ENCODE peak calls at places on chromosomes 6 and 20, in ten cellular contexts. Z is prostate gland, B is tibial nerve, S is stomach, L is fibroblast of lung, Y is psoas muscle, U is GM23248, V is cardiac muscle cell, H is esophagus squamous epithelium, J is PC-3. M is an unnamed sample.

GRCh38 chr20:32780749-32781402 is 18.7 kb downstream of the DNMT3B start:
- DNase-seq in Z (no peak), B (no peak), S (no peak), L (no peak), Y (no peak), U (no peak), V (no peak), H (no peak), J (no peak), M (no peak)

GRCh38 chr6:46948699-46949098 is 27.0 kb upstream of the ADGRF5 start:
- DNase-seq in Z (no peak), B (no peak), S (no peak), L (peak; percentile 51), Y (no peak), U (no peak), V (peak; percentile 40), H (no peak), J (no peak), M (peak; percentile 21)

GRCh38 chr6:4350571-4351505 is 215.5 kb upstream of the ECI2 start:
- DNase-seq in Z (no peak), B (no peak), S (no peak), L (peak; percentile 55), Y (no peak), U (peak; percentile 43), V (no peak), H (no peak), J (no peak), M (peak; percentile 50)

GRCh38 chr6:135935951-135936601 is 84.6 kb downstream of the PDE7B start:
- DNase-seq in Z (peak; percentile 66), B (no peak), S (no peak), L (peak; percentile 79), Y (no peak), U (peak; percentile 85), V (no peak), H (no peak), J (peak; percentile 84), M (peak; percentile 42)

GRCh38 chr6:36028088-36028886 is 679 bp downstream of the MAPK14 start:
- DNase-seq in Z (peak; percentile 17), B (no peak), S (peak; percentile 39), L (peak; percentile 23), Y (peak; percentile 67), U (peak; percentile 60), V (peak; percentile 52), H (no peak), J (peak; percentile 26), M (peak; percentile 27)

GRCh38 chr20:46203510-46203837 is 85.4 kb downstream of the CD40 start:
- DNase-seq in Z (no peak), B (no peak), S (no peak), L (no peak), Y (no peak), U (no peak), V (no peak), H (no peak), J (no peak), M (no peak)

GRCh38 chr20:41029150-41029872 is 689 bp downstream of the TOP1 start:
- DNase-seq in Z (no peak), B (no peak), S (no peak), L (no peak), Y (peak; percentile 61), U (peak; percentile 67), V (peak; percentile 38), H (no peak), J (no peak), M (no peak)

GRCh38 chr20:23613676-23614075 is 8.0 kb upstream of the CST9 start:
- DNase-seq in Z (no peak), B (peak; percentile 31), S (no peak), L (no peak), Y (no peak), U (no peak), V (no peak), H (no peak), J (no peak), M (no peak)

GRCh38 chr6:35629876-35630378 is 58.8 kb downstream of the FKBP5 start:
- DNase-seq in Z (no peak), B (no peak), S (no peak), L (no peak), Y (no peak), U (no peak), V (no peak), H (no peak), J (peak; percentile 17), M (no peak)

GRCh38 chr20:48846516-48847492 is 19.0 kb upstream of the PREX1 start:
- DNase-seq in Z (no peak), B (no peak), S (no peak), L (peak; percentile 25), Y (no peak), U (no peak), V (peak; percentile 65), H (no peak), J (no peak), M (no peak)

GRCh38 chr6:170286246-170286933 is 4.5 kb downstream of the DLL1 start:
- DNase-seq in Z (no peak), B (no peak), S (peak; percentile 56), L (peak; percentile 31), Y (peak; percentile 69), U (no peak), V (no peak), H (no peak), J (no peak), M (no peak)

GRCh38 chr6:2378891-2379652 is 133.7 kb upstream of the GMDS start:
- DNase-seq in Z (no peak), B (no peak), S (no peak), L (peak; percentile 55), Y (no peak), U (peak; percentile 82), V (no peak), H (no peak), J (peak; percentile 67), M (peak; percentile 85)
- H3K27ac ChIP-seq in Z (no peak overlapping the region), B (no peak overlapping the region), S (no peak overlapping the region), L (no peak overlapping the region), Y (no peak overlapping the region), U (peak overlapping the region; percentile 27), V (no peak overlapping the region), H (no peak overlapping the region), J (peak overlapping the region; percentile 67), M (peak overlapping the region; percentile 20)

DNA sequence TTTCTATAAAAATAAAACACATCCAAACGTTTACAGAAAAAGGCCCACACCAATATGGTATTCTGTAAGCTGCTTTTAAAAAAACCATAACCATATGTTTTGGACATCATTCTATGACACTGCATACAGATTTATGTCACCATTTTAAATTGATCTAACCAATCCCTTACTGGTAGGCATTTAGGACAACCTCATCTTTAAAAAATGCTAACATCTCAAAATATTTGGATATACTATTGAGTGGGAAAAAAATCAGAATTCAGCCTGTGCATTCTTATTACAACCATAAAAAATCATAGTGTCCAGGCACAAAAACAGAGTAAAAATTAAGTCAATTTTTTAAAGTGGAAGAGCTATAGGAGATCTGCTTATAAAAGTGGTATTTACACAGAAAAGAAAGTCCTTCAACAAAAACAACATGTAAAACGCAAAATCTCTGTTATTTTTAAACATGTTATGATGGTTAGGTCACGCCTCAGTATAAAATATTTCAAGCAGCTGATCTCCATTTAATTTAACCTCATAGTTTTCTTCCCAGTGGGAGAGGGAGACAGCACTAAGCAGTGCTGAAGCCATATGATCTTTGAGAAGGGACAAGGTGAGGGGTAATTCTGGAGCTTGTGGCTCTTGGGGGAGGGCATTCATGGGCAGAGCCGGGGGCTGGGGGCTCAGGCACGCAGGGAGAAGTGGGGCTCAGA is 21.2 kb downstream of the TRAM2 start:
- DNase-seq in Z (no peak), B (no peak), S (no peak), L (peak; percentile 52), Y (no peak), U (peak; percentile 49), V (no peak), H (no peak), J (no peak), M (no peak)
- H3K4me1 ChIP-seq in Z (peaks cover 9% of the 10 kb centered on the region), B (no peaks in the 10 kb centered on the region), S (peaks cover 64% of the 10 kb centered on the region), L (peaks cover 71% of the 10 kb centered on the region), Y (peaks cover 18% of the 10 kb centered on the region), U (peaks cover 97% of the 10 kb centered on the region), V (peaks cover 25% of the 10 kb centered on the region), H (peaks cover 17% of the 10 kb centered on the region), J (peaks cover 22% of the 10 kb centered on the region), M (peaks cover 23% of the 10 kb centered on the region)

GRCh38 chr6:33273129-33273923 is 1.5 kb downstream of the RPS18 start:
- DNase-seq in Z (no peak), B (no peak), S (no peak), L (peak; percentile 11), Y (no peak), U (no peak), V (no peak), H (no peak), J (no peak), M (no peak)
- H3K27ac ChIP-seq in Z (peak overlapping the region; percentile 93), B (no peak overlapping the region), S (peak overlapping the region; percentile 93), L (peak overlapping the region; percentile 95), Y (no peak overlapping the region), U (peak overlapping the region; percentile 81), V (peak overlapping the region; percentile 16), H (peak overlapping the region; percentile 96), J (peak overlapping the region; percentile 59), M (peak overlapping the region; percentile 91)

GRCh38 chr20:25038591-25039015 is 19.3 kb downstream of the ACSS1 start:
- DNase-seq in Z (no peak), B (no peak), S (no peak), L (no peak), Y (no peak), U (no peak), V (no peak), H (no peak), J (no peak), M (no peak)

GRCh38 chr20:25041813-25042530 is 16.0 kb downstream of the ACSS1 start:
- DNase-seq in Z (no peak), B (no peak), S (no peak), L (no peak), Y (peak; percentile 42), U (no peak), V (no peak), H (no peak), J (no peak), M (no peak)

GRCh38 chr20:25038103-25038410 is 19.9 kb downstream of the ACSS1 start:
- DNase-seq in Z (no peak), B (no peak), S (no peak), L (no peak), Y (no peak), U (no peak), V (no peak), H (no peak), J (no peak), M (no peak)

GRCh38 chr20:25040438-25040831 is 17.5 kb downstream of the ACSS1 start:
- DNase-seq in Z (peak; percentile 80), B (peak; percentile 48), S (peak; percentile 63), L (peak; percentile 78), Y (no peak), U (peak; percentile 76), V (no peak), H (no peak), J (peak; percentile 45), M (peak; percentile 16)

DNA sequence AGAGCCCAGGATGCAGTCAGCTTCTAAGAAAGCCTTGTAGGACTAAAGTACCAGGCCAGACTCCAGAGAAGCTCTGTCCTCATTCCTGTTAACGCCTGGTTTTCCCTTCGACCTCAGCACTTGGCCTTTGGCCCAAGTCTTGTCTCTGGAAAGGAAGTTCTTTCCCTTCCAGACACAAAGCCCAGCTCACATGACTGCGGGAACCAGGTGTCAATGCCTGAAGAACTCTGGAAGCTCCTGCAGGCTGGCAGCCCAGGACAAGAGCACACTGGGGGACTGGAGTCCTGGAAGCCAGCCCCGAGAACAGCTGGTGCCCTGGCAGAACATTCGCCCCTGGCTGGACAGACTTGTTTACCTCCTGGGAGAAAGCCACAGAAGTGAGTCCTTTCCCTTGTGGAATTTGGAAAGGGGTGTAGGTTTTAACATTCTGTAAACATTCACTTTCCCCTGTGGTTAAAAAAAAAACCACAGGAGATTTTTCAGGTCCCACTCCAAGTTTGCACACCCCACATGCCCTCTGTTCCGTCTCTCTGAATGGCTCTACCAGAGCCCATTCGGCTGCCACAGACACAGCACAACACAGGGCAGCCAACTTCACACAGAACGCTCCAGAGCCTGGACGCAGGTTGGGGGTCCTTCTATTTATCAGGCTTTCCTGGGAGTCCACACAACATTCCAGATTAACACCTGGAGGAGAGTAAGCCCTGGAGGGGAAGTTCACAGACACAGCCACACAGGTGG is 18.1 kb downstream of the ACSS1 start:
- DNase-seq in Z (peak; percentile 95), B (peak; percentile 88), S (peak; percentile 93), L (peak; percentile 72), Y (peak; percentile 97), U (peak; percentile 64), V (no peak), H (no peak), J (peak; percentile 79), M (peak; percentile 42)
- H3K4me1 ChIP-seq in Z (peaks cover 40% of the 10 kb centered on the region), B (peaks cover 14% of the 10 kb centered on the region), S (peaks cover 100% of the 10 kb centered on the region), L (peaks cover 10% of the 10 kb centered on the region), Y (peaks cover 89% of the 10 kb centered on the region), U (peaks cover 20% of the 10 kb centered on the region), V (no peaks in the 10 kb centered on the region), H (peaks cover 62% of the 10 kb centered on the region), J (peaks cover 14% of the 10 kb centered on the region), M (peaks cover 14% of the 10 kb centered on the region)

M was measured in mammary epithelial cell.